ENCODE peak calls at places on chromosomes 1 and 21, in five cellular contexts. T is stimulated activated CD4-positive, alpha-beta T cell treated with anti-CD3 and anti-CD28 coated beads, Interleukin-4, amount 100 ng/mL, for 48 hours; U is stimulated activated CD8-positive, alpha-beta memory T cell treated with anti-CD3 and anti-CD28 coated beads, Interleukin-7, amount 100 ng/mL, for 1 hour; R is stomach; H is glutamatergic neuron. E is an unnamed sample.

GRCh38 chr1:185376288-185376687 is 59.2 kb upstream of the IVNS1ABP start:
- DNase-seq in T (no peak), U (no peak), R (no peak), H (no peak), E (no peak)

GRCh38 chr1:180934563-180934962 is 21.9 kb downstream of the KIAA1614 start:
- DNase-seq in T (no peak), U (no peak), R (no peak), H (no peak), E (no peak)

GRCh38 chr1:181638004-181638403 is 154.7 kb downstream of the CACNA1E start:
- DNase-seq in T (no peak), U (no peak), R (no peak), H (no peak), E (peak; percentile 60)

GRCh38 chr21:38989745-38990423 is 184.2 kb downstream of the ETS2 start:
- DNase-seq in T (no peak), U (no peak), R (peak; percentile 59), H (no peak), E (peak; percentile 71)

GRCh38 chr1:170711682-170712081 is 47.8 kb downstream of the PRRX1 start:
- DNase-seq in T (no peak), U (no peak), R (no peak), H (no peak), E (no peak)

GRCh38 chr21:42535602-42536171 is 22.0 kb downstream of the SLC37A1 start:
- DNase-seq in T (no peak), U (no peak), R (peak; percentile 72), H (no peak), E (no peak)

GRCh38 chr1:20732588-20733360 is at the start of gene SH2D5:
- DNase-seq in T (peak; percentile 73), U (peak; percentile 43), R (peak; percentile 81), H (no peak), E (peak; percentile 67)

GRCh38 chr1:8910914-8911313 is 32.4 kb upstream of the ENO1 start:
- DNase-seq in T (no peak), U (no peak), R (no peak), H (no peak), E (no peak)

GRCh38 chr1:181603735-181604410 is 120.6 kb downstream of the CACNA1E start:
- DNase-seq in T (no peak), U (no peak), R (no peak), H (no peak), E (peak; percentile 8)

GRCh38 chr1:9466780-9467755 is 72.2 kb upstream of the SLC25A33 start:
- DNase-seq in T (no peak), U (no peak), R (peak; percentile 78), H (no peak), E (no peak)